ENCODE peak calls at places on chromosomes 2 and 18, in five cellular contexts. One of them, this sample, is unnamed.

GRCh38 chr18:74230922-74231714 is 60.6 kb downstream of the CYB5A start:
- DNase-seq in T-helper 1 cell: no peak
- DNase-seq in H54: no peak
- DNase-seq in CD8-positive, alpha-beta memory T cell: no peak
- DNase-seq in cardiac fibroblast: no peak
- DNase-seq in this sample: no peak

GRCh38 chr2:239013670-239013960 is 165.7 kb downstream of the TWIST2 start:
- DNase-seq in H54: no peak
- DNase-seq in cardiac fibroblast: no peak
- DNase-seq in T-helper 1 cell: no peak
- DNase-seq in CD8-positive, alpha-beta memory T cell: no peak
- DNase-seq in this sample: no peak

GRCh38 chr2:57444731-57445414 is 601.7 kb upstream of the VRK2 start:
- DNase-seq in T-helper 1 cell: no peak
- DNase-seq in cardiac fibroblast: no peak
- DNase-seq in CD8-positive, alpha-beta memory T cell: no peak
- DNase-seq in H54: no peak
- DNase-seq in this sample: no peak

GRCh38 chr2:53569957-53570727 is 197.5 kb upstream of the CHAC2 start:
- DNase-seq in CD8-positive, alpha-beta memory T cell: no peak
- DNase-seq in T-helper 1 cell: no peak
- DNase-seq in H54: no peak
- DNase-seq in cardiac fibroblast: no peak
- DNase-seq in this sample: no peak

GRCh38 chr2:96584017-96584416 is 47.5 kb downstream of the ARID5A start:
- DNase-seq in CD8-positive, alpha-beta memory T cell: no peak
- DNase-seq in T-helper 1 cell: no peak
- DNase-seq in cardiac fibroblast: peak; percentile 43
- DNase-seq in H54: no peak
- DNase-seq in this sample: no peak

GRCh38 chr2:222709191-222709891 is 37.9 kb downstream of the MOGAT1 start:
- DNase-seq in H54: peak; percentile 75
- DNase-seq in CD8-positive, alpha-beta memory T cell: no peak
- DNase-seq in T-helper 1 cell: no peak
- DNase-seq in cardiac fibroblast: peak; percentile 98
- DNase-seq in this sample: no peak

GRCh38 chr2:45813003-45813601 is 161.6 kb downstream of the PRKCE start:
- DNase-seq in T-helper 1 cell: no peak
- DNase-seq in cardiac fibroblast: peak; percentile 61
- DNase-seq in H54: peak; percentile 8
- DNase-seq in CD8-positive, alpha-beta memory T cell: no peak
- DNase-seq in this sample: no peak

GRCh38 chr2:109129921-109130725 is 1.1 kb downstream of the SH3RF3 start:
- DNase-seq in CD8-positive, alpha-beta memory T cell: peak; percentile 52
- DNase-seq in cardiac fibroblast: no peak
- DNase-seq in T-helper 1 cell: no peak
- DNase-seq in H54: no peak
- DNase-seq in this sample: no peak

GRCh38 chr2:45981388-45981930 is 315.7 kb upstream of the EPAS1 start:
- DNase-seq in H54: no peak
- DNase-seq in T-helper 1 cell: no peak
- DNase-seq in cardiac fibroblast: no peak
- DNase-seq in CD8-positive, alpha-beta memory T cell: no peak
- DNase-seq in this sample: no peak

GRCh38 chr18:79497638-79498081 is 101.9 kb downstream of the NFATC1 start:
- DNase-seq in CD8-positive, alpha-beta memory T cell: no peak
- DNase-seq in T-helper 1 cell: no peak
- DNase-seq in cardiac fibroblast: peak; percentile 49
- DNase-seq in H54: no peak
- DNase-seq in this sample: no peak

GRCh38 chr2:240603846-240604245 is 17.3 kb downstream of the CAPN10 start:
- DNase-seq in H54: no peak
- DNase-seq in CD8-positive, alpha-beta memory T cell: peak; percentile 45
- DNase-seq in cardiac fibroblast: no peak
- DNase-seq in T-helper 1 cell: no peak
- DNase-seq in this sample: no peak

GRCh38 chr2:145958611-145959010 is 1438.7 kb upstream of the ZEB2 start:
- DNase-seq in cardiac fibroblast: peak; percentile 6
- DNase-seq in CD8-positive, alpha-beta memory T cell: no peak
- DNase-seq in T-helper 1 cell: no peak
- DNase-seq in H54: no peak
- DNase-seq in this sample: no peak

GRCh38 chr2:11865820-11866219 is 119.4 kb downstream of the LPIN1 start:
- DNase-seq in cardiac fibroblast: no peak
- DNase-seq in H54: no peak
- DNase-seq in CD8-positive, alpha-beta memory T cell: no peak
- DNase-seq in T-helper 1 cell: no peak
- DNase-seq in this sample: no peak

GRCh38 chr18:59085126-59085794 is 54.4 kb upstream of the SEC11C start:
- DNase-seq in H54: no peak
- DNase-seq in cardiac fibroblast: no peak
- DNase-seq in CD8-positive, alpha-beta memory T cell: no peak
- DNase-seq in T-helper 1 cell: no peak
- DNase-seq in this sample: no peak

GRCh38 chr2:169073972-169074751 is 4.8 kb downstream of the DHRS9 start:
- DNase-seq in T-helper 1 cell: no peak
- DNase-seq in H54: no peak
- DNase-seq in CD8-positive, alpha-beta memory T cell: no peak
- DNase-seq in cardiac fibroblast: no peak
- DNase-seq in this sample: no peak

GRCh38 chr2:240252872-240253511 is 112.5 kb upstream of the OTOS start:
- DNase-seq in CD8-positive, alpha-beta memory T cell: no peak
- DNase-seq in cardiac fibroblast: no peak
- DNase-seq in T-helper 1 cell: no peak
- DNase-seq in H54: no peak
- DNase-seq in this sample: no peak

GRCh38 chr2:203533696-203534471 is 1.2 kb downstream of the RAPH1 start:
- DNase-seq in T-helper 1 cell: no peak
- DNase-seq in H54: no peak
- DNase-seq in CD8-positive, alpha-beta memory T cell: peak; percentile 48
- DNase-seq in cardiac fibroblast: peak; percentile 75
- DNase-seq in this sample: peak; percentile 1

GRCh38 chr2:46775722-46776121 is 139.9 kb downstream of the MCFD2 start:
- DNase-seq in T-helper 1 cell: no peak
- DNase-seq in CD8-positive, alpha-beta memory T cell: no peak
- DNase-seq in cardiac fibroblast: no peak
- DNase-seq in H54: no peak
- DNase-seq in this sample: no peak

GRCh38 chr18:38368886-38369285 is 803.3 kb upstream of the CELF4 start:
- DNase-seq in H54: no peak
- DNase-seq in CD8-positive, alpha-beta memory T cell: no peak
- DNase-seq in T-helper 1 cell: no peak
- DNase-seq in cardiac fibroblast: no peak
- DNase-seq in this sample: no peak

GRCh38 chr2:137249463-137249862 is 484.1 kb downstream of the THSD7B start:
- DNase-seq in T-helper 1 cell: no peak
- DNase-seq in H54: no peak
- DNase-seq in CD8-positive, alpha-beta memory T cell: no peak
- DNase-seq in cardiac fibroblast: no peak
- DNase-seq in this sample: no peak

GRCh38 chr18:76168206-76168605 is 326.8 kb downstream of the ZNF516 start:
- DNase-seq in CD8-positive, alpha-beta memory T cell: no peak
- DNase-seq in T-helper 1 cell: no peak
- DNase-seq in H54: no peak
- DNase-seq in cardiac fibroblast: no peak
- DNase-seq in this sample: no peak

GRCh38 chr2:908568-908967 is 42.1 kb upstream of the SNTG2 start:
- DNase-seq in H54: no peak
- DNase-seq in CD8-positive, alpha-beta memory T cell: no peak
- DNase-seq in cardiac fibroblast: no peak
- DNase-seq in T-helper 1 cell: no peak
- DNase-seq in this sample: no peak

GRCh38 chr2:113213061-113213930 is 39.5 kb downstream of the PSD4 start:
- DNase-seq in cardiac fibroblast: no peak
- DNase-seq in CD8-positive, alpha-beta memory T cell: no peak
- DNase-seq in H54: no peak
- DNase-seq in T-helper 1 cell: no peak
- DNase-seq in this sample: no peak

GRCh38 chr2:33226546-33226945 is 249.9 kb upstream of the RASGRP3 start:
- DNase-seq in CD8-positive, alpha-beta memory T cell: no peak
- DNase-seq in cardiac fibroblast: no peak
- DNase-seq in H54: no peak
- DNase-seq in T-helper 1 cell: no peak
- DNase-seq in this sample: no peak